ENCODE peak calls at places on chromosomes 13 and 19, in seven cellular contexts. One of them, this sample, is unnamed.

GRCh38 chr13:24148414-24149305 is 11.9 kb upstream of the SPATA13 start:
- DNase-seq in IMR-90: peak
- DNase-seq in mesendoderm: peak
- DNase-seq in mesenchymal stem cell: peak
- DNase-seq in H9: peak
- DNase-seq in H1: peak
- DNase-seq in trophoblast cell: peak
- DNase-seq in this sample: no peak

GRCh38 chr19:49555600-49556411 is 24.6 kb downstream of the NOSIP start:
- DNase-seq in IMR-90: no peak
- DNase-seq in mesendoderm: peak
- DNase-seq in mesenchymal stem cell: peak
- DNase-seq in H9: peak
- DNase-seq in H1: peak
- DNase-seq in trophoblast cell: no peak
- DNase-seq in this sample: peak

GRCh38 chr13:27853871-27854270 is 61.6 kb downstream of the GSX1 start:
- DNase-seq in IMR-90: no peak
- DNase-seq in mesendoderm: no peak
- DNase-seq in mesenchymal stem cell: no peak
- DNase-seq in H9: no peak
- DNase-seq in H1: no peak
- DNase-seq in trophoblast cell: no peak
- DNase-seq in this sample: no peak

GRCh38 chr19:47110521-47111080 is 3.0 kb downstream of the ZC3H4 start:
- DNase-seq in IMR-90: no peak
- DNase-seq in mesendoderm: peak
- DNase-seq in mesenchymal stem cell: no peak
- DNase-seq in H9: no peak
- DNase-seq in H1: no peak
- DNase-seq in trophoblast cell: no peak
- DNase-seq in this sample: no peak

GRCh38 chr13:93224545-93224944 is 2.1 kb upstream of the GPC6 start:
- DNase-seq in IMR-90: peak
- DNase-seq in mesendoderm: peak
- DNase-seq in mesenchymal stem cell: peak
- DNase-seq in H9: peak
- DNase-seq in H1: no peak
- DNase-seq in trophoblast cell: no peak
- DNase-seq in this sample: peak

GRCh38 chr19:31383553-31383952 is 34.3 kb upstream of the TSHZ3 start:
- DNase-seq in IMR-90: no peak
- DNase-seq in mesendoderm: no peak
- DNase-seq in mesenchymal stem cell: no peak
- DNase-seq in H9: no peak
- DNase-seq in H1: no peak
- DNase-seq in trophoblast cell: no peak
- DNase-seq in this sample: no peak

GRCh38 chr19:56167064-56167578 is 8.7 kb upstream of the GALP start:
- DNase-seq in IMR-90: no peak
- DNase-seq in mesendoderm: peak
- DNase-seq in mesenchymal stem cell: peak
- DNase-seq in H9: no peak
- DNase-seq in H1: no peak
- DNase-seq in trophoblast cell: peak
- DNase-seq in this sample: peak

GRCh38 chr19:16067205-16067938 is 8.9 kb upstream of the TPM4 start:
- DNase-seq in IMR-90: peak
- DNase-seq in mesendoderm: no peak
- DNase-seq in mesenchymal stem cell: no peak
- DNase-seq in H9: no peak
- DNase-seq in H1: no peak
- DNase-seq in trophoblast cell: no peak
- DNase-seq in this sample: no peak

GRCh38 chr19:48341006-48341405 is 15.7 kb downstream of the EMP3 start:
- DNase-seq in IMR-90: peak
- DNase-seq in mesendoderm: no peak
- DNase-seq in mesenchymal stem cell: no peak
- DNase-seq in H9: no peak
- DNase-seq in H1: no peak
- DNase-seq in trophoblast cell: no peak
- DNase-seq in this sample: no peak

GRCh38 chr13:27923794-27924528 is 4.2 kb downstream of the PDX1 start:
- DNase-seq in IMR-90: no peak
- DNase-seq in mesendoderm: no peak
- DNase-seq in mesenchymal stem cell: no peak
- DNase-seq in H9: no peak
- DNase-seq in H1: no peak
- DNase-seq in trophoblast cell: no peak
- DNase-seq in this sample: peak

GRCh38 chr13:70490320-70490935 is 382.2 kb upstream of the KLHL1 start:
- DNase-seq in IMR-90: no peak
- DNase-seq in mesendoderm: peak
- DNase-seq in mesenchymal stem cell: no peak
- DNase-seq in H9: no peak
- DNase-seq in H1: no peak
- DNase-seq in trophoblast cell: no peak
- DNase-seq in this sample: no peak

GRCh38 chr13:65133094-65133493 is 2097.0 kb downstream of the PCDH9 start:
- DNase-seq in IMR-90: no peak
- DNase-seq in mesendoderm: peak
- DNase-seq in mesenchymal stem cell: peak
- DNase-seq in H9: peak
- DNase-seq in H1: peak
- DNase-seq in trophoblast cell: peak
- DNase-seq in this sample: no peak

GRCh38 chr19:35442091-35442490 is 6.0 kb upstream of the FFAR2 start:
- DNase-seq in IMR-90: no peak
- DNase-seq in mesendoderm: no peak
- DNase-seq in mesenchymal stem cell: peak
- DNase-seq in H9: no peak
- DNase-seq in H1: no peak
- DNase-seq in trophoblast cell: peak
- DNase-seq in this sample: no peak

GRCh38 chr13:98541211-98541610 is 35.7 kb downstream of the STK24 start:
- DNase-seq in IMR-90: no peak
- DNase-seq in mesendoderm: no peak
- DNase-seq in mesenchymal stem cell: no peak
- DNase-seq in H9: no peak
- DNase-seq in H1: no peak
- DNase-seq in trophoblast cell: peak
- DNase-seq in this sample: no peak

GRCh38 chr13:109918179-109918651 is 131.8 kb upstream of the IRS2 start:
- DNase-seq in IMR-90: peak
- DNase-seq in mesendoderm: peak
- DNase-seq in mesenchymal stem cell: peak
- DNase-seq in H9: no peak
- DNase-seq in H1: no peak
- DNase-seq in trophoblast cell: no peak
- DNase-seq in this sample: no peak

GRCh38 chr13:79776538-79776937 is 295.6 kb downstream of the NDFIP2 start:
- DNase-seq in IMR-90: peak
- DNase-seq in mesendoderm: no peak
- DNase-seq in mesenchymal stem cell: peak
- DNase-seq in H9: no peak
- DNase-seq in H1: no peak
- DNase-seq in trophoblast cell: no peak
- DNase-seq in this sample: no peak

GRCh38 chr19:6551607-6552450 is 21.0 kb downstream of the TNFSF9 start:
- DNase-seq in IMR-90: no peak
- DNase-seq in mesendoderm: peak
- DNase-seq in mesenchymal stem cell: no peak
- DNase-seq in H9: peak
- DNase-seq in H1: no peak
- DNase-seq in trophoblast cell: no peak
- DNase-seq in this sample: no peak

GRCh38 chr19:32018014-32018413 is 327.4 kb upstream of the ZNF507 start:
- DNase-seq in IMR-90: no peak
- DNase-seq in mesendoderm: no peak
- DNase-seq in mesenchymal stem cell: peak
- DNase-seq in H9: no peak
- DNase-seq in H1: no peak
- DNase-seq in trophoblast cell: no peak
- DNase-seq in this sample: no peak

GRCh38 chr19:46416077-46416709 is 2.8 kb upstream of the CCDC8 start:
- DNase-seq in IMR-90: peak
- DNase-seq in mesendoderm: peak
- DNase-seq in mesenchymal stem cell: peak
- DNase-seq in H9: peak
- DNase-seq in H1: no peak
- DNase-seq in trophoblast cell: peak
- DNase-seq in this sample: peak

GRCh38 chr13:106100261-106100919 is 435.1 kb downstream of the EFNB2 start:
- DNase-seq in IMR-90: no peak
- DNase-seq in mesendoderm: peak
- DNase-seq in mesenchymal stem cell: no peak
- DNase-seq in H9: peak
- DNase-seq in H1: peak
- DNase-seq in trophoblast cell: peak
- DNase-seq in this sample: peak

GRCh38 chr19:48466571-48467325 is 2.4 kb upstream of the CYTH2 start:
- DNase-seq in IMR-90: peak
- DNase-seq in mesendoderm: no peak
- DNase-seq in mesenchymal stem cell: peak
- DNase-seq in H9: no peak
- DNase-seq in H1: no peak
- DNase-seq in trophoblast cell: no peak
- DNase-seq in this sample: no peak

GRCh38 chr19:35107541-35107939 is 8.1 kb upstream of the FXYD3 start:
- DNase-seq in IMR-90: no peak
- DNase-seq in mesendoderm: no peak
- DNase-seq in mesenchymal stem cell: no peak
- DNase-seq in H9: no peak
- DNase-seq in H1: no peak
- DNase-seq in trophoblast cell: no peak
- DNase-seq in this sample: no peak

GRCh38 chr13:96744665-96745331 is 249.5 kb downstream of the OXGR1 start:
- DNase-seq in IMR-90: no peak
- DNase-seq in mesendoderm: no peak
- DNase-seq in mesenchymal stem cell: no peak
- DNase-seq in H9: no peak
- DNase-seq in H1: no peak
- DNase-seq in trophoblast cell: no peak
- DNase-seq in this sample: no peak

DNA sequence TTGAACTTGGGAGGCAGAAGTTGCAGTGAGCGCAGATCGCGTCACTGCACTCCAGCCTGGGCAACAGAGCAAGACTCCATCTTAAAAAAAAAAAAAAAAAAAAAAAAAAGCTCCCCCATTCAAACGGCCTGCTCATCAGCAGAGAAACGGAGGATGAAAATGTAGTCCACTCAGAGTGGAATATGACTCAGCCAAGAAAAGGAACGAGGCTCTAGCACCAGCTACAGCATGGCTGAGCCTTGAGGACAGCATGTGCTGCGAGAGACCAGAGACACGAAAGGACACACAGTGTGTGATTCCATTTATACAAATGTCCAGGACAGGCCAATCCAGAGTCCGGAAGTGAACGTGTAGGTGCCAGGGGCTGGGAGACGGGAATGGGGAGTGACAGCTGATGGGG is 18.1 kb upstream of the MIER2 start:
- DNase-seq in IMR-90: no peak
- DNase-seq in mesendoderm: no peak
- DNase-seq in mesenchymal stem cell: no peak
- DNase-seq in H9: no peak
- DNase-seq in H1: no peak
- DNase-seq in trophoblast cell: no peak
- DNase-seq in this sample: no peak
- H3K18ac ChIP-seq in IMR-90: no peak
- H3K18ac ChIP-seq in mesendoderm: no peak
- H3K18ac ChIP-seq in mesenchymal stem cell: no peak
- H3K18ac ChIP-seq in H9: no peak
- H3K18ac ChIP-seq in H1: no peak
- H3K18ac ChIP-seq in trophoblast cell: no peak
- H3K18ac ChIP-seq in this sample: no peak

GRCh38 chr13:101544979-101545378 is 92.5 kb downstream of the ITGBL1 start:
- DNase-seq in IMR-90: no peak
- DNase-seq in mesendoderm: no peak
- DNase-seq in mesenchymal stem cell: no peak
- DNase-seq in H9: no peak
- DNase-seq in H1: no peak
- DNase-seq in trophoblast cell: no peak
- DNase-seq in this sample: no peak
- H4K8ac ChIP-seq in IMR-90: no peak
- H4K8ac ChIP-seq in mesendoderm: no peak
- H4K8ac ChIP-seq in mesenchymal stem cell: no peak
- H4K8ac ChIP-seq in H9: no peak
- H4K8ac ChIP-seq in H1: no peak
- H4K8ac ChIP-seq in trophoblast cell: no peak
- H4K8ac ChIP-seq in this sample: no peak

GRCh38 chr13:46388308-46388707 is 1.3 kb upstream of the RUBCNL start:
- DNase-seq in IMR-90: no peak
- DNase-seq in mesendoderm: no peak
- DNase-seq in mesenchymal stem cell: no peak
- DNase-seq in H9: no peak
- DNase-seq in H1: no peak
- DNase-seq in trophoblast cell: no peak
- DNase-seq in this sample: no peak

GRCh38 chr13:46386996-46387851 is at the start of gene RUBCNL:
- DNase-seq in IMR-90: no peak
- DNase-seq in mesendoderm: peak
- DNase-seq in mesenchymal stem cell: peak
- DNase-seq in H9: peak
- DNase-seq in H1: no peak
- DNase-seq in trophoblast cell: peak
- DNase-seq in this sample: peak

GRCh38 chr13:46389457-46389856 is 2.4 kb upstream of the RUBCNL start:
- DNase-seq in IMR-90: no peak
- DNase-seq in mesendoderm: no peak
- DNase-seq in mesenchymal stem cell: no peak
- DNase-seq in H9: no peak
- DNase-seq in H1: no peak
- DNase-seq in trophoblast cell: no peak
- DNase-seq in this sample: no peak

GRCh38 chr13:46388846-46389245 is 1.8 kb upstream of the RUBCNL start:
- DNase-seq in IMR-90: no peak
- DNase-seq in mesendoderm: peak
- DNase-seq in mesenchymal stem cell: no peak
- DNase-seq in H9: no peak
- DNase-seq in H1: no peak
- DNase-seq in trophoblast cell: no peak
- DNase-seq in this sample: no peak

DNA sequence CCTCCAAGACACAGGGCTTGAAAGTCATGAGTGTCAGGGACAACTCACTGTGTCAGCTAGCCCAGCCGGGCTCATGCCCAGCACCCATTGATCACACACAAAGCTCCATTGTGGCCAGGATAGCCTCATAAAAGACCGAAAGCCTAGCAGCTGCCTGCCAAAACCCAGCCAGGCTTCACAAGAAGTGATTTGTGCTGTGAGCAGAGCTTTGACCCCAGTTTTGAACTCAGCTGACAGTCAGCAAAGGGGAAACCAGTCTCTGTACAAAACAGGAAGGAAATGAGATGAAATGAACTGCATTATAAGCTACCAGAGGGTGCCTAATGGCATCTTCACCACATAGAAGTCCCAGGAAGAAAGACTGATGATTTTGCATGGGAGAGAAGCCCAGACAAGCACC is 2.9 kb upstream of the RUBCNL start:
- DNase-seq in IMR-90: no peak
- DNase-seq in mesendoderm: no peak
- DNase-seq in mesenchymal stem cell: no peak
- DNase-seq in H9: no peak
- DNase-seq in H1: no peak
- DNase-seq in trophoblast cell: no peak
- DNase-seq in this sample: no peak
- H3K18ac ChIP-seq in IMR-90: no peak
- H3K18ac ChIP-seq in mesendoderm: no peak
- H3K18ac ChIP-seq in mesenchymal stem cell: no peak
- H3K18ac ChIP-seq in H9: no peak
- H3K18ac ChIP-seq in H1: no peak
- H3K18ac ChIP-seq in trophoblast cell: peak
- H3K18ac ChIP-seq in this sample: no peak

GRCh38 chr19:17512574-17512939 is 1.1 kb downstream of the PGLS start:
- DNase-seq in IMR-90: no peak
- DNase-seq in mesendoderm: no peak
- DNase-seq in mesenchymal stem cell: no peak
- DNase-seq in H9: no peak
- DNase-seq in H1: no peak
- DNase-seq in trophoblast cell: no peak
- DNase-seq in this sample: no peak
- H4K8ac ChIP-seq in IMR-90: peak
- H4K8ac ChIP-seq in mesendoderm: no peak
- H4K8ac ChIP-seq in mesenchymal stem cell: peak
- H4K8ac ChIP-seq in H9: no peak
- H4K8ac ChIP-seq in H1: peak
- H4K8ac ChIP-seq in trophoblast cell: peak
- H4K8ac ChIP-seq in this sample: no peak